ENCODE peak calls at places on chromosomes 1 and 21, in seven cellular contexts. N, W, P, C, L, E and R are unnamed samples.

GRCh38 chr1:93317207-93317606 is 28.5 kb upstream of the DR1 start:
- DNase-seq in P (peak), W (no peak), C (no peak), N (no peak), L (no peak), E (no peak), R (no peak)

GRCh38 chr1:25134801-25135585 is 97.3 kb downstream of the SYF2 start:
- DNase-seq in E (no peak), L (no peak), W (no peak), C (no peak), P (no peak), N (no peak), R (no peak)

GRCh38 chr21:31218830-31219608 is 125.0 kb downstream of the TIAM1 start:
- DNase-seq in P (peak), E (no peak), C (no peak), W (peak), L (no peak), N (no peak), R (no peak)

GRCh38 chr21:46182548-46183336 is 1.5 kb downstream of the SPATC1L start:
- DNase-seq in E (no peak), C (no peak), L (no peak), N (no peak), P (no peak), W (no peak), R (peak)

GRCh38 chr1:39391741-39392679 is 99.4 kb upstream of the BMP8A start:
- DNase-seq in P (no peak), L (no peak), W (peak), N (no peak), C (no peak), E (peak), R (peak)

GRCh38 chr21:36854391-36854790 is 112.1 kb downstream of the HLCS start:
- DNase-seq in W (peak), N (no peak), L (peak), C (no peak), E (no peak), P (peak), R (peak)

GRCh38 chr1:81801834-81802531 is 1.2 kb downstream of the ADGRL2 start:
- DNase-seq in P (peak), E (peak), N (no peak), L (peak), W (peak), C (no peak), R (peak)

GRCh38 chr1:98388431-98388830 is 273.1 kb upstream of the SNX7 start:
- DNase-seq in E (peak), C (no peak), L (no peak), N (no peak), P (no peak), W (peak), R (peak)

GRCh38 chr1:150963535-150964489 is 10.8 kb downstream of the CERS2 start:
- DNase-seq in N (no peak), E (no peak), P (no peak), W (no peak), L (no peak), C (no peak), R (no peak)

GRCh38 chr1:119582801-119583200 is 65.3 kb downstream of the ZNF697 start:
- DNase-seq in W (peak), C (peak), P (peak), N (no peak), L (peak), E (peak), R (peak)

GRCh38 chr1:29197993-29198392 is 16.3 kb upstream of the SRSF4 start:
- DNase-seq in W (no peak), N (no peak), P (no peak), L (no peak), C (no peak), E (no peak), R (no peak)

GRCh38 chr1:235264327-235264726 is 63.7 kb downstream of the ARID4B start:
- DNase-seq in W (no peak), E (no peak), L (no peak), P (no peak), C (no peak), N (no peak), R (no peak)

GRCh38 chr1:154483941-154484803 is 17.8 kb upstream of the TDRD10 start:
- DNase-seq in L (no peak), N (no peak), W (peak), E (peak), P (no peak), C (no peak), R (peak)

GRCh38 chr1:175146535-175147213 is 45.9 kb downstream of the KIAA0040 start:
- DNase-seq in W (peak), N (peak), L (peak), C (peak), P (peak), E (peak), R (peak)

GRCh38 chr1:59077739-59078503 is 219.0 kb upstream of the FGGY start:
- DNase-seq in E (no peak), P (no peak), N (no peak), C (no peak), L (peak), W (no peak), R (no peak)

GRCh38 chr1:95208876-95209275 is 25.1 kb upstream of the RWDD3 start:
- DNase-seq in L (no peak), P (no peak), N (no peak), E (no peak), W (no peak), C (no peak), R (no peak)

GRCh38 chr1:145985502-145986439 is 10.6 kb downstream of the TXNIP start:
- DNase-seq in N (no peak), C (no peak), P (peak), W (peak), E (peak), L (no peak), R (peak)

GRCh38 chr1:79797487-79797886 is 791.0 kb upstream of the ADGRL4 start:
- DNase-seq in P (no peak), E (no peak), L (peak), C (no peak), N (no peak), W (no peak), R (no peak)

GRCh38 chr1:58824753-58825389 is 41.0 kb upstream of the JUN start:
- DNase-seq in C (no peak), W (no peak), L (no peak), E (no peak), P (peak), N (no peak), R (no peak)

GRCh38 chr1:187226396-187226795 is 397.6 kb downstream of the PLA2G4A start:
- DNase-seq in C (no peak), E (no peak), W (peak), N (no peak), L (no peak), P (no peak), R (peak)

GRCh38 chr1:30713211-30713770 is 10.1 kb downstream of the MATN1 start:
- DNase-seq in W (no peak), P (no peak), L (no peak), C (no peak), N (no peak), E (peak), R (no peak)

GRCh38 chr1:8364528-8365442 is 46.9 kb downstream of the SLC45A1 start:
- DNase-seq in C (no peak), L (no peak), E (no peak), N (no peak), P (peak), W (no peak), R (no peak)

GRCh38 chr1:113451710-113452109 is 61.4 kb downstream of the MAGI3 start:
- DNase-seq in C (no peak), P (no peak), W (no peak), N (no peak), L (no peak), E (no peak), R (no peak)

GRCh38 chr1:54376085-54377039 is 29.8 kb downstream of the SSBP3 start:
- DNase-seq in P (no peak), N (no peak), E (no peak), L (no peak), W (no peak), C (peak), R (no peak)

GRCh38 chr1:111183681-111184080 is 16.8 kb downstream of the DENND2D start:
- DNase-seq in W (no peak), N (no peak), P (no peak), C (no peak), E (no peak), L (no peak), R (no peak)

GRCh38 chr1:172640146-172640545 is 18.8 kb upstream of the FASLG start:
- DNase-seq in W (peak), E (no peak), L (no peak), P (no peak), C (no peak), N (no peak), R (peak)